ENCODE peak calls at places on chromosomes 5 and 9, in seven cellular contexts. One of them, this sample, is unnamed.

GRCh38 chr9:13607746-13608445 is 328.4 kb upstream of the MPDZ start:
- DNase-seq in neural progenitor cell: peak
- DNase-seq in psoas muscle: no peak
- DNase-seq in fibroblast of lung: no peak
- DNase-seq in GM23338: peak
- DNase-seq in uterus: no peak
- DNase-seq in AG04450: no peak
- DNase-seq in this sample: no peak

GRCh38 chr5:180137401-180138213 is 66.0 kb upstream of the RNF130 start:
- DNase-seq in neural progenitor cell: no peak
- DNase-seq in psoas muscle: no peak
- DNase-seq in fibroblast of lung: no peak
- DNase-seq in GM23338: no peak
- DNase-seq in uterus: no peak
- DNase-seq in AG04450: no peak
- DNase-seq in this sample: peak

GRCh38 chr5:142512041-142512679 is 173.7 kb downstream of the FGF1 start:
- DNase-seq in neural progenitor cell: peak
- DNase-seq in psoas muscle: peak
- DNase-seq in fibroblast of lung: peak
- DNase-seq in GM23338: no peak
- DNase-seq in uterus: peak
- DNase-seq in AG04450: no peak
- DNase-seq in this sample: no peak

GRCh38 chr5:158200624-158201023 is 341.7 kb upstream of the CLINT1 start:
- DNase-seq in neural progenitor cell: no peak
- DNase-seq in psoas muscle: no peak
- DNase-seq in fibroblast of lung: no peak
- DNase-seq in GM23338: no peak
- DNase-seq in uterus: no peak
- DNase-seq in AG04450: no peak
- DNase-seq in this sample: no peak

GRCh38 chr5:90020575-90021535 is 388.7 kb downstream of the CETN3 start:
- DNase-seq in neural progenitor cell: no peak
- DNase-seq in psoas muscle: no peak
- DNase-seq in fibroblast of lung: peak
- DNase-seq in GM23338: no peak
- DNase-seq in uterus: no peak
- DNase-seq in AG04450: peak
- DNase-seq in this sample: no peak

GRCh38 chr9:114205171-114206015 is 50.1 kb downstream of the COL27A1 start:
- DNase-seq in neural progenitor cell: no peak
- DNase-seq in psoas muscle: peak
- DNase-seq in fibroblast of lung: no peak
- DNase-seq in GM23338: no peak
- DNase-seq in uterus: no peak
- DNase-seq in AG04450: no peak
- DNase-seq in this sample: peak

GRCh38 chr5:138981131-138981530 is 106.0 kb upstream of the LRRTM2 start:
- DNase-seq in neural progenitor cell: no peak
- DNase-seq in psoas muscle: no peak
- DNase-seq in fibroblast of lung: peak
- DNase-seq in GM23338: no peak
- DNase-seq in uterus: no peak
- DNase-seq in AG04450: peak
- DNase-seq in this sample: peak

GRCh38 chr5:111518747-111519146 is 6.4 kb upstream of the STARD4 start:
- DNase-seq in neural progenitor cell: no peak
- DNase-seq in psoas muscle: no peak
- DNase-seq in fibroblast of lung: no peak
- DNase-seq in GM23338: no peak
- DNase-seq in uterus: no peak
- DNase-seq in AG04450: no peak
- DNase-seq in this sample: no peak

GRCh38 chr5:57501414-57502321 is 19.1 kb upstream of the ACTBL2 start:
- DNase-seq in neural progenitor cell: no peak
- DNase-seq in psoas muscle: no peak
- DNase-seq in fibroblast of lung: no peak
- DNase-seq in GM23338: no peak
- DNase-seq in uterus: no peak
- DNase-seq in AG04450: no peak
- DNase-seq in this sample: no peak

GRCh38 chr5:72241346-72242003 is 78.6 kb downstream of the MRPS27 start:
- DNase-seq in neural progenitor cell: peak
- DNase-seq in psoas muscle: no peak
- DNase-seq in fibroblast of lung: no peak
- DNase-seq in GM23338: no peak
- DNase-seq in uterus: no peak
- DNase-seq in AG04450: no peak
- DNase-seq in this sample: no peak

GRCh38 chr9:114072181-114073140 is 5.6 kb downstream of the AMBP start:
- DNase-seq in neural progenitor cell: peak
- DNase-seq in psoas muscle: peak
- DNase-seq in fibroblast of lung: peak
- DNase-seq in GM23338: peak
- DNase-seq in uterus: peak
- DNase-seq in AG04450: no peak
- DNase-seq in this sample: peak

GRCh38 chr5:177445052-177446016 is 1.3 kb upstream of the PRR7 start:
- DNase-seq in neural progenitor cell: no peak
- DNase-seq in psoas muscle: no peak
- DNase-seq in fibroblast of lung: no peak
- DNase-seq in GM23338: no peak
- DNase-seq in uterus: no peak
- DNase-seq in AG04450: no peak
- DNase-seq in this sample: no peak

GRCh38 chr9:133101356-133102189 is 19.5 kb downstream of the RALGDS start:
- DNase-seq in neural progenitor cell: no peak
- DNase-seq in psoas muscle: no peak
- DNase-seq in fibroblast of lung: no peak
- DNase-seq in GM23338: no peak
- DNase-seq in uterus: no peak
- DNase-seq in AG04450: no peak
- DNase-seq in this sample: peak

GRCh38 chr5:2901511-2901910 is 150.0 kb upstream of the IRX2 start:
- DNase-seq in neural progenitor cell: no peak
- DNase-seq in psoas muscle: no peak
- DNase-seq in fibroblast of lung: no peak
- DNase-seq in GM23338: no peak
- DNase-seq in uterus: no peak
- DNase-seq in AG04450: no peak
- DNase-seq in this sample: no peak

GRCh38 chr5:41636605-41637004 is 126.2 kb upstream of the PLCXD3 start:
- DNase-seq in neural progenitor cell: peak
- DNase-seq in psoas muscle: no peak
- DNase-seq in fibroblast of lung: peak
- DNase-seq in GM23338: peak
- DNase-seq in uterus: no peak
- DNase-seq in AG04450: no peak
- DNase-seq in this sample: no peak

GRCh38 chr5:137039939-137040515 is 459.1 kb downstream of the SPOCK1 start:
- DNase-seq in neural progenitor cell: no peak
- DNase-seq in psoas muscle: no peak
- DNase-seq in fibroblast of lung: no peak
- DNase-seq in GM23338: no peak
- DNase-seq in uterus: no peak
- DNase-seq in AG04450: no peak
- DNase-seq in this sample: no peak

GRCh38 chr9:110015759-110016158 is 192.2 kb downstream of the C9orf152 start:
- DNase-seq in neural progenitor cell: no peak
- DNase-seq in psoas muscle: no peak
- DNase-seq in fibroblast of lung: peak
- DNase-seq in GM23338: no peak
- DNase-seq in uterus: no peak
- DNase-seq in AG04450: peak
- DNase-seq in this sample: no peak

GRCh38 chr5:84017704-84018240 is 297.1 kb upstream of the HAPLN1 start:
- DNase-seq in neural progenitor cell: no peak
- DNase-seq in psoas muscle: no peak
- DNase-seq in fibroblast of lung: peak
- DNase-seq in GM23338: no peak
- DNase-seq in uterus: no peak
- DNase-seq in AG04450: no peak
- DNase-seq in this sample: no peak

GRCh38 chr9:994005-994404 is 17.6 kb downstream of the DMRT3 start:
- DNase-seq in neural progenitor cell: no peak
- DNase-seq in psoas muscle: no peak
- DNase-seq in fibroblast of lung: no peak
- DNase-seq in GM23338: no peak
- DNase-seq in uterus: no peak
- DNase-seq in AG04450: no peak
- DNase-seq in this sample: no peak

GRCh38 chr9:3343671-3344070 is 182.1 kb downstream of the RFX3 start:
- DNase-seq in neural progenitor cell: no peak
- DNase-seq in psoas muscle: no peak
- DNase-seq in fibroblast of lung: no peak
- DNase-seq in GM23338: no peak
- DNase-seq in uterus: no peak
- DNase-seq in AG04450: no peak
- DNase-seq in this sample: no peak

GRCh38 chr5:43643327-43643726 is 40.3 kb downstream of the NNT start:
- DNase-seq in neural progenitor cell: no peak
- DNase-seq in psoas muscle: no peak
- DNase-seq in fibroblast of lung: peak
- DNase-seq in GM23338: no peak
- DNase-seq in uterus: no peak
- DNase-seq in AG04450: no peak
- DNase-seq in this sample: no peak

GRCh38 chr5:136296846-136297245 is 68.5 kb downstream of the TRPC7 start:
- DNase-seq in neural progenitor cell: no peak
- DNase-seq in psoas muscle: no peak
- DNase-seq in fibroblast of lung: no peak
- DNase-seq in GM23338: peak
- DNase-seq in uterus: no peak
- DNase-seq in AG04450: no peak
- DNase-seq in this sample: no peak

GRCh38 chr5:41787257-41787656 is 83.0 kb downstream of the OXCT1 start:
- DNase-seq in neural progenitor cell: no peak
- DNase-seq in psoas muscle: no peak
- DNase-seq in fibroblast of lung: no peak
- DNase-seq in GM23338: peak
- DNase-seq in uterus: no peak
- DNase-seq in AG04450: no peak
- DNase-seq in this sample: no peak

GRCh38 chr9:74643303-74643933 is 146.3 kb downstream of the RORB start:
- DNase-seq in neural progenitor cell: no peak
- DNase-seq in psoas muscle: no peak
- DNase-seq in fibroblast of lung: no peak
- DNase-seq in GM23338: no peak
- DNase-seq in uterus: no peak
- DNase-seq in AG04450: no peak
- DNase-seq in this sample: no peak
- H3K27ac ChIP-seq in neural progenitor cell: no peak
- H3K27ac ChIP-seq in psoas muscle: no peak
- H3K27ac ChIP-seq in fibroblast of lung: no peak
- H3K27ac ChIP-seq in GM23338: no peak
- H3K27ac ChIP-seq in uterus: no peak
- H3K27ac ChIP-seq in AG04450: no peak
- H3K27ac ChIP-seq in this sample: no peak

GRCh38 chr5:78095119-78095518 is 199.4 kb downstream of the AP3B1 start:
- DNase-seq in neural progenitor cell: no peak
- DNase-seq in psoas muscle: no peak
- DNase-seq in fibroblast of lung: no peak
- DNase-seq in GM23338: peak
- DNase-seq in uterus: no peak
- DNase-seq in AG04450: no peak
- DNase-seq in this sample: no peak
- H3K4me3 ChIP-seq in neural progenitor cell: no peak
- H3K4me3 ChIP-seq in psoas muscle: no peak
- H3K4me3 ChIP-seq in fibroblast of lung: no peak
- H3K4me3 ChIP-seq in GM23338: no peak
- H3K4me3 ChIP-seq in uterus: no peak
- H3K4me3 ChIP-seq in AG04450: no peak
- H3K4me3 ChIP-seq in this sample: no peak

DNA sequence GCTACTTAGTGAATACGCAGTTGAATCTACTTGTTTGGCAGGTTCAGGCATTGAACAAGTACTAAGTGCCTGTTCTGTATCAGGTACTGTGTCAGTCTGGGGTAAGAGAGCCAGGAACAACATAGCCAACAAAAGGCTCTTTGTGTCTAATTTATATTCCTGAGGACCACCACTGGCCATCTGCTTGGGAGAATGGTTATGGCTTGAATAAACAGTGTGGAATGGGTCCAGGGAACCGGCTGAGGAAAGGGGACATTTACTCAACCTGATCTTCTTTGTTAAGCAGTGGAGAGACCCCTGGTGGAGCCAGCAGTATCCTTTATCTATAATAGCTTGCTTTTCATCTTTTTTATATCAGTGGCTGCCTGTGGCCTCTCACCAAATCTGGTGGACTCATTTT is 38.6 kb downstream of the EXOSC2 start:
- DNase-seq in neural progenitor cell: no peak
- DNase-seq in psoas muscle: no peak
- DNase-seq in fibroblast of lung: peak
- DNase-seq in GM23338: peak
- DNase-seq in uterus: no peak
- DNase-seq in AG04450: no peak
- DNase-seq in this sample: no peak
- TF ChIP-seq CTCF in neural progenitor cell: peak
- TF ChIP-seq CTCF in psoas muscle: no peak
- TF ChIP-seq CTCF in fibroblast of lung: peak
- TF ChIP-seq CTCF in GM23338: peak
- TF ChIP-seq CTCF in uterus: no peak
- TF ChIP-seq CTCF in AG04450: peak
- TF ChIP-seq CTCF in this sample: no peak

GRCh38 chr5:458547-459353 is 15.8 kb downstream of the EXOC3 start:
- DNase-seq in neural progenitor cell: no peak
- DNase-seq in psoas muscle: no peak
- DNase-seq in fibroblast of lung: no peak
- DNase-seq in GM23338: no peak
- DNase-seq in uterus: no peak
- DNase-seq in AG04450: no peak
- DNase-seq in this sample: peak
- H3K27ac ChIP-seq in neural progenitor cell: no peak
- H3K27ac ChIP-seq in psoas muscle: no peak
- H3K27ac ChIP-seq in fibroblast of lung: peak
- H3K27ac ChIP-seq in GM23338: no peak
- H3K27ac ChIP-seq in uterus: no peak
- H3K27ac ChIP-seq in AG04450: no peak
- H3K27ac ChIP-seq in this sample: no peak

GRCh38 chr9:89218040-89218928 is 39.7 kb upstream of the SHC3 start:
- DNase-seq in neural progenitor cell: peak
- DNase-seq in psoas muscle: no peak
- DNase-seq in fibroblast of lung: peak
- DNase-seq in GM23338: peak
- DNase-seq in uterus: no peak
- DNase-seq in AG04450: no peak
- DNase-seq in this sample: no peak
- H3K4me3 ChIP-seq in neural progenitor cell: no peak
- H3K4me3 ChIP-seq in psoas muscle: no peak
- H3K4me3 ChIP-seq in fibroblast of lung: no peak
- H3K4me3 ChIP-seq in GM23338: no peak
- H3K4me3 ChIP-seq in uterus: no peak
- H3K4me3 ChIP-seq in AG04450: no peak
- H3K4me3 ChIP-seq in this sample: no peak